ENCODE peak calls at places on chromosomes 7 and 10, in five cellular contexts. One of them, this sample, is unnamed.
A peak's percentile ranks its signal among the peaks of the same experiment; 100 is the strongest.

GRCh38 chr7:13508586-13508985 is 480.9 kb downstream of the ETV1 start:
- DNase-seq in PC-3: peak; percentile 42
- DNase-seq in heart left ventricle: no peak
- DNase-seq in right cardiac atrium: no peak
- DNase-seq in Caco-2: no peak
- DNase-seq in this sample: no peak

GRCh38 chr7:116257156-116257555 is 46.8 kb downstream of the TES start:
- DNase-seq in right cardiac atrium: no peak
- DNase-seq in heart left ventricle: no peak
- DNase-seq in PC-3: no peak
- DNase-seq in Caco-2: no peak
- DNase-seq in this sample: no peak

GRCh38 chr7:137985253-137985896 is 16.5 kb downstream of the CREB3L2 start:
- DNase-seq in PC-3: no peak
- DNase-seq in Caco-2: no peak
- DNase-seq in heart left ventricle: no peak
- DNase-seq in right cardiac atrium: no peak
- DNase-seq in this sample: no peak

GRCh38 chr7:44224951-44225565 is 24.3 kb downstream of the YKT6 start:
- DNase-seq in Caco-2: no peak
- DNase-seq in PC-3: no peak
- DNase-seq in heart left ventricle: peak; percentile 21
- DNase-seq in right cardiac atrium: peak; percentile 35
- DNase-seq in this sample: peak; percentile 45

GRCh38 chr10:123496336-123496735 is 169.8 kb upstream of the GPR26 start:
- DNase-seq in right cardiac atrium: no peak
- DNase-seq in PC-3: no peak
- DNase-seq in Caco-2: no peak
- DNase-seq in heart left ventricle: no peak
- DNase-seq in this sample: no peak

GRCh38 chr7:4837041-4837813 is 24.6 kb downstream of the PAPOLB start:
- DNase-seq in Caco-2: no peak
- DNase-seq in heart left ventricle: no peak
- DNase-seq in right cardiac atrium: peak; percentile 47
- DNase-seq in PC-3: no peak
- DNase-seq in this sample: no peak

GRCh38 chr10:79401015-79401921 is 44.2 kb downstream of the ZCCHC24 start:
- DNase-seq in Caco-2: no peak
- DNase-seq in right cardiac atrium: peak; percentile 92
- DNase-seq in PC-3: no peak
- DNase-seq in heart left ventricle: peak; percentile 84
- DNase-seq in this sample: no peak

GRCh38 chr10:28684986-28685580 is 7.8 kb downstream of the BAMBI start:
- DNase-seq in Caco-2: peak; percentile 26
- DNase-seq in PC-3: peak; percentile 67
- DNase-seq in right cardiac atrium: no peak
- DNase-seq in heart left ventricle: no peak
- DNase-seq in this sample: no peak

GRCh38 chr7:113371376-113372043 is 253.2 kb upstream of the SMIM30 start:
- DNase-seq in Caco-2: no peak
- DNase-seq in heart left ventricle: no peak
- DNase-seq in right cardiac atrium: no peak
- DNase-seq in PC-3: no peak
- DNase-seq in this sample: no peak

GRCh38 chr7:103009466-103010219 is 65.0 kb downstream of the FBXL13 start:
- DNase-seq in Caco-2: no peak
- DNase-seq in right cardiac atrium: no peak
- DNase-seq in PC-3: no peak
- DNase-seq in heart left ventricle: no peak
- DNase-seq in this sample: no peak

GRCh38 chr7:117889611-117890010 is 16.4 kb upstream of the CTTNBP2 start:
- DNase-seq in right cardiac atrium: no peak
- DNase-seq in heart left ventricle: no peak
- DNase-seq in PC-3: no peak
- DNase-seq in Caco-2: no peak
- DNase-seq in this sample: no peak

GRCh38 chr7:19392246-19392645 is 247.0 kb upstream of the FERD3L start:
- DNase-seq in Caco-2: no peak
- DNase-seq in right cardiac atrium: no peak
- DNase-seq in PC-3: peak; percentile 84
- DNase-seq in heart left ventricle: no peak
- DNase-seq in this sample: no peak

GRCh38 chr10:118991326-118991725 is 38.2 kb upstream of the NANOS1 start:
- DNase-seq in PC-3: no peak
- DNase-seq in right cardiac atrium: no peak
- DNase-seq in Caco-2: no peak
- DNase-seq in heart left ventricle: no peak
- DNase-seq in this sample: no peak

GRCh38 chr7:75870557-75870956 is 8.3 kb upstream of the RHBDD2 start:
- DNase-seq in heart left ventricle: no peak
- DNase-seq in right cardiac atrium: no peak
- DNase-seq in Caco-2: no peak
- DNase-seq in PC-3: no peak
- DNase-seq in this sample: no peak

GRCh38 chr7:17640730-17641377 is 299.4 kb downstream of the SNX13 start:
- DNase-seq in heart left ventricle: no peak
- DNase-seq in right cardiac atrium: no peak
- DNase-seq in Caco-2: no peak
- DNase-seq in PC-3: peak; percentile 64
- DNase-seq in this sample: no peak

GRCh38 chr10:33418309-33418708 is 83.8 kb upstream of the NRP1 start:
- DNase-seq in PC-3: no peak
- DNase-seq in heart left ventricle: no peak
- DNase-seq in right cardiac atrium: no peak
- DNase-seq in Caco-2: no peak
- DNase-seq in this sample: no peak

GRCh38 chr10:110211455-110211843 is 4.0 kb downstream of the MXI1 start:
- DNase-seq in Caco-2: no peak
- DNase-seq in right cardiac atrium: no peak
- DNase-seq in PC-3: no peak
- DNase-seq in heart left ventricle: no peak
- DNase-seq in this sample: no peak

DNA sequence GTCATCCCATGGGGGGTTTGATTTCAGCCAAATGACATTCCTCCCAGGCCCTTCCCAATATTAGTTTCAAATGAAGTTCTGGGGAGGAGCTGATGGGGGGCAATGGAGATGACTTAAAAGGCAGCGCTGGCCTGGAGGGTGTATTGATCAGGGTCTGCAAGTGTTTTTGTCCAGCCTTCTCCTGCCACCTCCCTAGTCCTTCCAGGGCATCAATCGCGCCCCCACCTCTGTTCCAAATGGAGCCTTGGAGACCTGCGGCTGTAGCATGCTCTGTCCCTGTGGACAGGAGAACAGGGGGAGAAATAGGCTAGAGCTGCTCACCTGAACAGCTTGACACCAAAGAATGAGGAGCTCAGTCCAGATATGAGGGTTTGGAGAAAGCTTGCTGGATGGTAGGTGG is 386.8 kb upstream of the PODXL start:
- DNase-seq in heart left ventricle: no peak
- DNase-seq in Caco-2: no peak
- DNase-seq in right cardiac atrium: no peak
- DNase-seq in PC-3: no peak
- DNase-seq in this sample: no peak
- H3K4me1 ChIP-seq in heart left ventricle: peaks cover 6% of the 10 kb centered on the region
- H3K4me1 ChIP-seq in Caco-2: peaks cover 10% of the 10 kb centered on the region
- H3K4me1 ChIP-seq in right cardiac atrium: no peaks in the 10 kb centered on the region
- H3K4me1 ChIP-seq in PC-3: peaks cover 11% of the 10 kb centered on the region
- H3K4me1 ChIP-seq in this sample: no peaks in the 10 kb centered on the region

GRCh38 chr10:49055231-49055850 is 60.0 kb downstream of the VSTM4 start:
- DNase-seq in Caco-2: no peak
- DNase-seq in right cardiac atrium: no peak
- DNase-seq in heart left ventricle: no peak
- DNase-seq in PC-3: no peak
- DNase-seq in this sample: no peak
- H3K4me1 ChIP-seq in Caco-2: no peaks in the 10 kb centered on the region
- H3K4me1 ChIP-seq in right cardiac atrium: peaks cover 37% of the 10 kb centered on the region
- H3K4me1 ChIP-seq in heart left ventricle: peaks cover 48% of the 10 kb centered on the region
- H3K4me1 ChIP-seq in PC-3: no peaks in the 10 kb centered on the region
- H3K4me1 ChIP-seq in this sample: peaks cover 19% of the 10 kb centered on the region

GRCh38 chr10:77550378-77550777 is 87.2 kb downstream of the KCNMA1 start:
- DNase-seq in heart left ventricle: no peak
- DNase-seq in PC-3: no peak
- DNase-seq in right cardiac atrium: no peak
- DNase-seq in Caco-2: no peak
- DNase-seq in this sample: no peak
- H3K4me1 ChIP-seq in heart left ventricle: no peaks in the 10 kb centered on the region
- H3K4me1 ChIP-seq in PC-3: peaks cover 4% of the 10 kb centered on the region
- H3K4me1 ChIP-seq in right cardiac atrium: no peaks in the 10 kb centered on the region
- H3K4me1 ChIP-seq in Caco-2: peaks cover 8% of the 10 kb centered on the region
- H3K4me1 ChIP-seq in this sample: no peaks in the 10 kb centered on the region

GRCh38 chr10:122154034-122154732 is 116.9 kb upstream of the BTBD16 start:
- DNase-seq in heart left ventricle: peak; percentile 33
- DNase-seq in Caco-2: no peak
- DNase-seq in PC-3: no peak
- DNase-seq in right cardiac atrium: peak; percentile 79
- DNase-seq in this sample: no peak
- H3K4me1 ChIP-seq in heart left ventricle: peaks cover 71% of the 10 kb centered on the region
- H3K4me1 ChIP-seq in Caco-2: no peaks in the 10 kb centered on the region
- H3K4me1 ChIP-seq in PC-3: no peaks in the 10 kb centered on the region
- H3K4me1 ChIP-seq in right cardiac atrium: peaks cover 13% of the 10 kb centered on the region
- H3K4me1 ChIP-seq in this sample: no peaks in the 10 kb centered on the region

This sample was measured in right lobe of liver.